ENCODE peak calls at places on chromosomes 5 and 9, in ten cellular contexts. One of them, this sample, is unnamed.
A peak's percentile ranks its signal among the peaks of the same experiment; 100 is the strongest.

GRCh38 chr5:140322751-140323731 is 20.1 kb upstream of the PFDN1 start:
- DNase-seq in stomach: peak; percentile 84
- DNase-seq in mammary epithelial cell: peak; percentile 83
- DNase-seq in endothelial cell of umbilical vein: peak; percentile 94
- DNase-seq in cardiac muscle cell: peak; percentile 95
- DNase-seq in GM12864: no peak
- DNase-seq in sigmoid colon: peak; percentile 76
- DNase-seq in fibroblast of the aortic adventitia: peak; percentile 90
- DNase-seq in AG09319: no peak
- DNase-seq in foreskin fibroblast: peak; percentile 96
- DNase-seq in this sample: no peak

GRCh38 chr9:123069010-123069481 is 35.6 kb downstream of the GPR21 start:
- DNase-seq in stomach: no peak
- DNase-seq in mammary epithelial cell: no peak
- DNase-seq in endothelial cell of umbilical vein: peak; percentile 90
- DNase-seq in cardiac muscle cell: peak; percentile 88
- DNase-seq in GM12864: no peak
- DNase-seq in sigmoid colon: no peak
- DNase-seq in fibroblast of the aortic adventitia: peak; percentile 96
- DNase-seq in AG09319: peak; percentile 92
- DNase-seq in foreskin fibroblast: peak; percentile 82
- DNase-seq in this sample: no peak

GRCh38 chr5:120464627-120465280 is 654 bp downstream of the PRR16 start:
- DNase-seq in stomach: peak; percentile 25
- DNase-seq in mammary epithelial cell: peak; percentile 46
- DNase-seq in endothelial cell of umbilical vein: peak; percentile 25
- DNase-seq in cardiac muscle cell: peak; percentile 62
- DNase-seq in GM12864: no peak
- DNase-seq in sigmoid colon: peak; percentile 75
- DNase-seq in fibroblast of the aortic adventitia: peak; percentile 66
- DNase-seq in AG09319: no peak
- DNase-seq in foreskin fibroblast: peak; percentile 85
- DNase-seq in this sample: peak; percentile 19

GRCh38 chr5:57302643-57303042 is 128.8 kb downstream of the GPBP1 start:
- DNase-seq in stomach: no peak
- DNase-seq in mammary epithelial cell: no peak
- DNase-seq in endothelial cell of umbilical vein: no peak
- DNase-seq in cardiac muscle cell: peak; percentile 35
- DNase-seq in GM12864: no peak
- DNase-seq in sigmoid colon: no peak
- DNase-seq in fibroblast of the aortic adventitia: no peak
- DNase-seq in AG09319: no peak
- DNase-seq in foreskin fibroblast: no peak
- DNase-seq in this sample: no peak

GRCh38 chr5:32277782-32278181 is 35.0 kb downstream of the MTMR12 start:
- DNase-seq in stomach: no peak
- DNase-seq in mammary epithelial cell: no peak
- DNase-seq in endothelial cell of umbilical vein: no peak
- DNase-seq in cardiac muscle cell: no peak
- DNase-seq in GM12864: no peak
- DNase-seq in sigmoid colon: no peak
- DNase-seq in fibroblast of the aortic adventitia: no peak
- DNase-seq in AG09319: no peak
- DNase-seq in foreskin fibroblast: no peak
- DNase-seq in this sample: no peak

GRCh38 chr9:948497-948896 is 28.0 kb upstream of the DMRT3 start:
- DNase-seq in stomach: no peak
- DNase-seq in mammary epithelial cell: no peak
- DNase-seq in endothelial cell of umbilical vein: no peak
- DNase-seq in cardiac muscle cell: no peak
- DNase-seq in GM12864: no peak
- DNase-seq in sigmoid colon: no peak
- DNase-seq in fibroblast of the aortic adventitia: no peak
- DNase-seq in AG09319: no peak
- DNase-seq in foreskin fibroblast: no peak
- DNase-seq in this sample: no peak

GRCh38 chr9:123863164-123863855 is 66.6 kb downstream of the DENND1A start:
- DNase-seq in stomach: no peak
- DNase-seq in mammary epithelial cell: no peak
- DNase-seq in endothelial cell of umbilical vein: no peak
- DNase-seq in cardiac muscle cell: peak; percentile 87
- DNase-seq in GM12864: no peak
- DNase-seq in sigmoid colon: no peak
- DNase-seq in fibroblast of the aortic adventitia: peak; percentile 50
- DNase-seq in AG09319: no peak
- DNase-seq in foreskin fibroblast: no peak
- DNase-seq in this sample: no peak

GRCh38 chr5:96172436-96172835 is 210.8 kb upstream of the ELL2 start:
- DNase-seq in stomach: no peak
- DNase-seq in mammary epithelial cell: no peak
- DNase-seq in endothelial cell of umbilical vein: no peak
- DNase-seq in cardiac muscle cell: peak; percentile 75
- DNase-seq in GM12864: no peak
- DNase-seq in sigmoid colon: no peak
- DNase-seq in fibroblast of the aortic adventitia: peak; percentile 59
- DNase-seq in AG09319: no peak
- DNase-seq in foreskin fibroblast: peak; percentile 70
- DNase-seq in this sample: no peak

GRCh38 chr5:72079288-72079687 is 28.0 kb upstream of the MAP1B start:
- DNase-seq in stomach: no peak
- DNase-seq in mammary epithelial cell: no peak
- DNase-seq in endothelial cell of umbilical vein: no peak
- DNase-seq in cardiac muscle cell: peak; percentile 7
- DNase-seq in GM12864: no peak
- DNase-seq in sigmoid colon: no peak
- DNase-seq in fibroblast of the aortic adventitia: no peak
- DNase-seq in AG09319: no peak
- DNase-seq in foreskin fibroblast: no peak
- DNase-seq in this sample: no peak

GRCh38 chr5:72076901-72077300 is 30.4 kb upstream of the MAP1B start:
- DNase-seq in stomach: no peak
- DNase-seq in mammary epithelial cell: no peak
- DNase-seq in endothelial cell of umbilical vein: peak; percentile 33
- DNase-seq in cardiac muscle cell: no peak
- DNase-seq in GM12864: no peak
- DNase-seq in sigmoid colon: no peak
- DNase-seq in fibroblast of the aortic adventitia: no peak
- DNase-seq in AG09319: no peak
- DNase-seq in foreskin fibroblast: no peak
- DNase-seq in this sample: no peak

GRCh38 chr5:72077390-72077789 is 29.9 kb upstream of the MAP1B start:
- DNase-seq in stomach: no peak
- DNase-seq in mammary epithelial cell: no peak
- DNase-seq in endothelial cell of umbilical vein: no peak
- DNase-seq in cardiac muscle cell: no peak
- DNase-seq in GM12864: no peak
- DNase-seq in sigmoid colon: no peak
- DNase-seq in fibroblast of the aortic adventitia: no peak
- DNase-seq in AG09319: no peak
- DNase-seq in foreskin fibroblast: no peak
- DNase-seq in this sample: no peak

GRCh38 chr5:72085319-72085718 is 22.0 kb upstream of the MAP1B start:
- DNase-seq in stomach: no peak
- DNase-seq in mammary epithelial cell: no peak
- DNase-seq in endothelial cell of umbilical vein: no peak
- DNase-seq in cardiac muscle cell: no peak
- DNase-seq in GM12864: no peak
- DNase-seq in sigmoid colon: no peak
- DNase-seq in fibroblast of the aortic adventitia: no peak
- DNase-seq in AG09319: no peak
- DNase-seq in foreskin fibroblast: no peak
- DNase-seq in this sample: no peak

GRCh38 chr5:72082048-72082447 is 25.2 kb upstream of the MAP1B start:
- DNase-seq in stomach: no peak
- DNase-seq in mammary epithelial cell: no peak
- DNase-seq in endothelial cell of umbilical vein: no peak
- DNase-seq in cardiac muscle cell: no peak
- DNase-seq in GM12864: no peak
- DNase-seq in sigmoid colon: no peak
- DNase-seq in fibroblast of the aortic adventitia: no peak
- DNase-seq in AG09319: no peak
- DNase-seq in foreskin fibroblast: no peak
- DNase-seq in this sample: no peak
- TF ChIP-seq CTCF in stomach: no peak
- TF ChIP-seq CTCF in mammary epithelial cell: no peak
- TF ChIP-seq CTCF in endothelial cell of umbilical vein: no peak
- TF ChIP-seq CTCF in cardiac muscle cell: peak; percentile 2
- TF ChIP-seq CTCF in GM12864: no peak
- TF ChIP-seq CTCF in sigmoid colon: no peak
- TF ChIP-seq CTCF in fibroblast of the aortic adventitia: peak; percentile 7
- TF ChIP-seq CTCF in AG09319: no peak
- TF ChIP-seq CTCF in foreskin fibroblast: no peak
- TF ChIP-seq CTCF in this sample: no peak

GRCh38 chr9:92177591-92177990 is 62.4 kb upstream of the SPTLC1 start:
- DNase-seq in stomach: no peak
- DNase-seq in mammary epithelial cell: no peak
- DNase-seq in endothelial cell of umbilical vein: no peak
- DNase-seq in cardiac muscle cell: no peak
- DNase-seq in GM12864: no peak
- DNase-seq in sigmoid colon: no peak
- DNase-seq in fibroblast of the aortic adventitia: no peak
- DNase-seq in AG09319: no peak
- DNase-seq in foreskin fibroblast: no peak
- DNase-seq in this sample: no peak

GRCh38 chr9:92176800-92177185 is 61.6 kb upstream of the SPTLC1 start:
- DNase-seq in stomach: no peak
- DNase-seq in mammary epithelial cell: no peak
- DNase-seq in endothelial cell of umbilical vein: no peak
- DNase-seq in cardiac muscle cell: no peak
- DNase-seq in GM12864: no peak
- DNase-seq in sigmoid colon: no peak
- DNase-seq in fibroblast of the aortic adventitia: no peak
- DNase-seq in AG09319: no peak
- DNase-seq in foreskin fibroblast: no peak
- DNase-seq in this sample: no peak

GRCh38 chr9:92173318-92173717 is 58.1 kb upstream of the SPTLC1 start:
- DNase-seq in stomach: no peak
- DNase-seq in mammary epithelial cell: no peak
- DNase-seq in endothelial cell of umbilical vein: no peak
- DNase-seq in cardiac muscle cell: no peak
- DNase-seq in GM12864: peak; percentile 62
- DNase-seq in sigmoid colon: no peak
- DNase-seq in fibroblast of the aortic adventitia: no peak
- DNase-seq in AG09319: no peak
- DNase-seq in foreskin fibroblast: no peak
- DNase-seq in this sample: peak; percentile 58

GRCh38 chr9:92175441-92175840 is 60.2 kb upstream of the SPTLC1 start:
- DNase-seq in stomach: no peak
- DNase-seq in mammary epithelial cell: no peak
- DNase-seq in endothelial cell of umbilical vein: no peak
- DNase-seq in cardiac muscle cell: no peak
- DNase-seq in GM12864: no peak
- DNase-seq in sigmoid colon: no peak
- DNase-seq in fibroblast of the aortic adventitia: no peak
- DNase-seq in AG09319: no peak
- DNase-seq in foreskin fibroblast: no peak
- DNase-seq in this sample: no peak

GRCh38 chr9:92176068-92176799 is 61.0 kb upstream of the SPTLC1 start:
- DNase-seq in stomach: no peak
- DNase-seq in mammary epithelial cell: no peak
- DNase-seq in endothelial cell of umbilical vein: no peak
- DNase-seq in cardiac muscle cell: no peak
- DNase-seq in GM12864: no peak
- DNase-seq in sigmoid colon: no peak
- DNase-seq in fibroblast of the aortic adventitia: no peak
- DNase-seq in AG09319: no peak
- DNase-seq in foreskin fibroblast: no peak
- DNase-seq in this sample: no peak
- TF ChIP-seq CTCF in stomach: no peak
- TF ChIP-seq CTCF in mammary epithelial cell: peak; percentile 45
- TF ChIP-seq CTCF in endothelial cell of umbilical vein: peak; percentile 12
- TF ChIP-seq CTCF in cardiac muscle cell: peak; percentile 31
- TF ChIP-seq CTCF in GM12864: peak; percentile 40
- TF ChIP-seq CTCF in sigmoid colon: no peak
- TF ChIP-seq CTCF in fibroblast of the aortic adventitia: peak; percentile 34
- TF ChIP-seq CTCF in AG09319: peak; percentile 8
- TF ChIP-seq CTCF in foreskin fibroblast: no peak
- TF ChIP-seq CTCF in this sample: no peak

DNA sequence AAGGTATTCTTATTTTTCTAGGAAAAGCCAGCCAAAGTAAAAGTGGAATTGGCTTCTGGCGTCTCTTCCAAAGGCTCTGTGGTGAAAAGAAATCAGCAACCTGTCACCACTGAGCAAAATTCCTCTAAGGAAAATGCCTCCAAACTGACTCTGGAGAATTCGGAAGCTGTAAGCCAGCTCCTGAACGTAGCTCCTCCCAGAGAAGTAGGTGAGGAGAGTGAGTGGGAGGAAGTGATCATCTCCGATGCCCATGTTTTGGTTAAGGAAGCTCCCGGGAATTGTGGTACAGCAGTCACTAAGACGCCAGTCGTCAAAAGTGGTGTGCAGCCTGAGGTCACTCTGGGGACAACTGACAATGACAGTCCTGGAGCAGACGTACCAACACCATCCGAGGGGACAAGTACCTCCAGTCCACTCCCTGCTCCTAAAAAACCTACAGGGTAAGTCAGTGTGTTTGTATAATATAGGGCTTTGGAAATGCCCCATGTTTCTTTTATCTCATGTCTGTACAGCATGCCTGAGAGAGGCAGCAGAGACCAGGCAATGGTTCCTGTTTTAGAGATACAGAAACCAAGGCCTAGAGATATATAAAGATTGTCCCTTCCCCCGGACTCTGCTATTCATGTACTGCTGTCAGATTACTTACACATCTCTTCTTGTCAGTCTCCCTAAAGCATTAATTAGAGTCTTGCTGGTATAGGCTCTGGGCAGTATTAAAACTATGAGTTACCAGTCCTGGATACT is 23.9 kb downstream of the HMGXB3 start:
- DNase-seq in stomach: no peak
- DNase-seq in mammary epithelial cell: peak; percentile 24
- DNase-seq in endothelial cell of umbilical vein: no peak
- DNase-seq in cardiac muscle cell: no peak
- DNase-seq in GM12864: no peak
- DNase-seq in sigmoid colon: no peak
- DNase-seq in fibroblast of the aortic adventitia: no peak
- DNase-seq in AG09319: no peak
- DNase-seq in foreskin fibroblast: no peak
- DNase-seq in this sample: no peak
- TF ChIP-seq CTCF in stomach: no peak
- TF ChIP-seq CTCF in mammary epithelial cell: no peak
- TF ChIP-seq CTCF in endothelial cell of umbilical vein: no peak
- TF ChIP-seq CTCF in cardiac muscle cell: no peak
- TF ChIP-seq CTCF in GM12864: no peak
- TF ChIP-seq CTCF in sigmoid colon: no peak
- TF ChIP-seq CTCF in fibroblast of the aortic adventitia: no peak
- TF ChIP-seq CTCF in AG09319: no peak
- TF ChIP-seq CTCF in foreskin fibroblast: no peak
- TF ChIP-seq CTCF in this sample: peak; percentile 18

DNA sequence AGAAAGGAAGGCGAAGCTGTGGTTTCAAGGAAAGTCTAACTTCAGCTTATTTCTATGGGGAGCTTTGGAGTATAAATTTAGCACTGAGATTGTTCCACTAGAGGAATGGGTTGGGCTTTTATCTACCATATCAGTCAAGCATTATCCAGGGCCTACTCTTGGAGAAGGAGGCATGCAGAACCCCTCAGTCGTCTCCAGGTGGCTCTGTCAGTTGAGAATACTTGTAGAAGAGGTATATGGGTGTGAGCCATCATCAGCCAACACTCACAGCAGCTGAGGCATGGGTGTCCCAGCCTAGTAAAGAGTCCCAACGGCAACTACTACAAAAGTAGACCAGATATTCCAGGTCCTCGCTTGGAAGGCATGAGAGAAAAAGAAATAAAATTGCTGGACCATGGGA is 548.5 kb upstream of the GRAMD2B start:
- DNase-seq in stomach: no peak
- DNase-seq in mammary epithelial cell: peak; percentile 33
- DNase-seq in endothelial cell of umbilical vein: no peak
- DNase-seq in cardiac muscle cell: no peak
- DNase-seq in GM12864: no peak
- DNase-seq in sigmoid colon: no peak
- DNase-seq in fibroblast of the aortic adventitia: no peak
- DNase-seq in AG09319: no peak
- DNase-seq in foreskin fibroblast: no peak
- DNase-seq in this sample: no peak
- TF ChIP-seq CTCF in stomach: no peak
- TF ChIP-seq CTCF in mammary epithelial cell: peak; percentile 33
- TF ChIP-seq CTCF in endothelial cell of umbilical vein: no peak
- TF ChIP-seq CTCF in cardiac muscle cell: no peak
- TF ChIP-seq CTCF in GM12864: no peak
- TF ChIP-seq CTCF in sigmoid colon: no peak
- TF ChIP-seq CTCF in fibroblast of the aortic adventitia: no peak
- TF ChIP-seq CTCF in AG09319: no peak
- TF ChIP-seq CTCF in foreskin fibroblast: no peak
- TF ChIP-seq CTCF in this sample: no peak